ENCODE peak calls at places on chromosomes 7 and 10, in four cellular contexts. One of them, this sample, is unnamed.

GRCh38 chr10:65358565-65358964 is 1567.3 kb upstream of the LRRTM3 start:
- DNase-seq in HuH-7: peak; percentile 1
- DNase-seq in GM13977: no peak
- DNase-seq in mesothelial cell of epicardium: no peak
- DNase-seq in this sample: peak; percentile 0

GRCh38 chr10:97656777-97657176 is 16.3 kb downstream of the PI4K2A start:
- DNase-seq in HuH-7: no peak
- DNase-seq in mesothelial cell of epicardium: no peak
- DNase-seq in GM13977: no peak
- DNase-seq in this sample: no peak

GRCh38 chr7:151122276-151122675 is 36.0 kb downstream of the AGAP3 start:
- DNase-seq in mesothelial cell of epicardium: no peak
- DNase-seq in GM13977: no peak
- DNase-seq in HuH-7: no peak
- DNase-seq in this sample: no peak

GRCh38 chr10:95872158-95872711 is 35.5 kb upstream of the CC2D2B start:
- DNase-seq in mesothelial cell of epicardium: no peak
- DNase-seq in GM13977: no peak
- DNase-seq in HuH-7: no peak
- DNase-seq in this sample: no peak

GRCh38 chr10:127424594-127425264 is 124.4 kb upstream of the NPS start:
- DNase-seq in mesothelial cell of epicardium: no peak
- DNase-seq in HuH-7: no peak
- DNase-seq in GM13977: no peak
- DNase-seq in this sample: no peak

GRCh38 chr7:141301544-141301943 is 227.7 kb downstream of the TMEM178B start:
- DNase-seq in GM13977: no peak
- DNase-seq in HuH-7: no peak
- DNase-seq in mesothelial cell of epicardium: no peak
- DNase-seq in this sample: no peak

GRCh38 chr10:108783897-108784296 is 1139.4 kb downstream of the XPNPEP1 start:
- DNase-seq in mesothelial cell of epicardium: no peak
- DNase-seq in GM13977: peak; percentile 11
- DNase-seq in HuH-7: peak; percentile 4
- DNase-seq in this sample: peak; percentile 66

GRCh38 chr7:2478387-2478760 is 2.2 kb upstream of the GRIFIN start:
- DNase-seq in GM13977: no peak
- DNase-seq in HuH-7: no peak
- DNase-seq in mesothelial cell of epicardium: no peak
- DNase-seq in this sample: no peak

GRCh38 chr7:5704534-5704922 is 76.9 kb downstream of the RNF216 start:
- DNase-seq in HuH-7: peak; percentile 64
- DNase-seq in GM13977: peak; percentile 69
- DNase-seq in mesothelial cell of epicardium: no peak
- DNase-seq in this sample: peak; percentile 94

GRCh38 chr7:3923307-3923918 is 622.4 kb downstream of the SDK1 start:
- DNase-seq in HuH-7: no peak
- DNase-seq in mesothelial cell of epicardium: no peak
- DNase-seq in GM13977: no peak
- DNase-seq in this sample: no peak

GRCh38 chr7:130258494-130259078 is 8.1 kb upstream of the CPA2 start:
- DNase-seq in HuH-7: no peak
- DNase-seq in mesothelial cell of epicardium: no peak
- DNase-seq in GM13977: no peak
- DNase-seq in this sample: no peak

GRCh38 chr7:129122751-129123516 is 21.6 kb upstream of the TSPAN33 start:
- DNase-seq in GM13977: peak; percentile 84
- DNase-seq in HuH-7: no peak
- DNase-seq in mesothelial cell of epicardium: no peak
- DNase-seq in this sample: no peak

GRCh38 chr7:80087768-80088170 is 46.9 kb upstream of the GNAI1 start:
- DNase-seq in GM13977: no peak
- DNase-seq in mesothelial cell of epicardium: no peak
- DNase-seq in HuH-7: no peak
- DNase-seq in this sample: peak; percentile 56

GRCh38 chr7:138705122-138705521 is 4.0 kb upstream of the SVOPL start:
- DNase-seq in mesothelial cell of epicardium: no peak
- DNase-seq in HuH-7: no peak
- DNase-seq in GM13977: no peak
- DNase-seq in this sample: no peak